ENCODE peak calls at places on chromosomes 4 and X, in five cellular contexts. One of them, this sample, is unnamed.

GRCh38 chrX:102712967-102713677 is 874 bp downstream of the GPRASP2 start:
- DNase-seq in astrocyte of the hippocampus: peak
- DNase-seq in activated B cell treated with CpG ODN at 0.5 μM for 24 hours: no peak
- DNase-seq in NAMALWA: no peak
- DNase-seq in effector memory CD4-positive, alpha-beta T cell: no peak
- DNase-seq in this sample: no peak

GRCh38 chrX:38970845-38971244 is 169.6 kb downstream of the MID1IP1 start:
- DNase-seq in NAMALWA: no peak
- DNase-seq in astrocyte of the hippocampus: no peak
- DNase-seq in activated B cell treated with CpG ODN at 0.5 μM for 24 hours: no peak
- DNase-seq in effector memory CD4-positive, alpha-beta T cell: no peak
- DNase-seq in this sample: no peak

GRCh38 chrX:137565921-137566745 is at the start of gene ZIC3:
- DNase-seq in NAMALWA: no peak
- DNase-seq in activated B cell treated with CpG ODN at 0.5 μM for 24 hours: no peak
- DNase-seq in astrocyte of the hippocampus: peak
- DNase-seq in effector memory CD4-positive, alpha-beta T cell: no peak
- DNase-seq in this sample: no peak

GRCh38 chrX:41720125-41720780 is 3.7 kb upstream of the GPR82 start:
- DNase-seq in astrocyte of the hippocampus: no peak
- DNase-seq in activated B cell treated with CpG ODN at 0.5 μM for 24 hours: peak
- DNase-seq in NAMALWA: peak
- DNase-seq in effector memory CD4-positive, alpha-beta T cell: no peak
- DNase-seq in this sample: no peak

GRCh38 chrX:12657433-12657832 is 133.8 kb upstream of the PRPS2 start:
- DNase-seq in effector memory CD4-positive, alpha-beta T cell: no peak
- DNase-seq in activated B cell treated with CpG ODN at 0.5 μM for 24 hours: no peak
- DNase-seq in astrocyte of the hippocampus: no peak
- DNase-seq in NAMALWA: no peak
- DNase-seq in this sample: no peak

GRCh38 chr4:155543126-155543765 is 123.4 kb upstream of the GUCY1A1 start:
- DNase-seq in effector memory CD4-positive, alpha-beta T cell: no peak
- DNase-seq in activated B cell treated with CpG ODN at 0.5 μM for 24 hours: no peak
- DNase-seq in astrocyte of the hippocampus: no peak
- DNase-seq in NAMALWA: no peak
- DNase-seq in this sample: no peak

GRCh38 chr4:127604949-127605709 is 27.6 kb upstream of the INTU start:
- DNase-seq in NAMALWA: peak
- DNase-seq in effector memory CD4-positive, alpha-beta T cell: no peak
- DNase-seq in activated B cell treated with CpG ODN at 0.5 μM for 24 hours: no peak
- DNase-seq in astrocyte of the hippocampus: peak
- DNase-seq in this sample: no peak

GRCh38 chrX:41655631-41656030 is 33.1 kb upstream of the GPR34 start:
- DNase-seq in NAMALWA: no peak
- DNase-seq in activated B cell treated with CpG ODN at 0.5 μM for 24 hours: no peak
- DNase-seq in effector memory CD4-positive, alpha-beta T cell: no peak
- DNase-seq in astrocyte of the hippocampus: peak
- DNase-seq in this sample: no peak

GRCh38 chrX:40097492-40098263 is at the start of gene BCOR:
- DNase-seq in effector memory CD4-positive, alpha-beta T cell: peak
- DNase-seq in astrocyte of the hippocampus: peak
- DNase-seq in activated B cell treated with CpG ODN at 0.5 μM for 24 hours: peak
- DNase-seq in NAMALWA: peak
- DNase-seq in this sample: no peak

GRCh38 chr4:55272576-55272975 is 73.5 kb upstream of the SRD5A3 start:
- DNase-seq in effector memory CD4-positive, alpha-beta T cell: no peak
- DNase-seq in activated B cell treated with CpG ODN at 0.5 μM for 24 hours: no peak
- DNase-seq in astrocyte of the hippocampus: peak
- DNase-seq in NAMALWA: no peak
- DNase-seq in this sample: no peak

GRCh38 chrX:47574096-47574553 is 8.1 kb upstream of the TIMP1 start:
- DNase-seq in activated B cell treated with CpG ODN at 0.5 μM for 24 hours: no peak
- DNase-seq in astrocyte of the hippocampus: no peak
- DNase-seq in effector memory CD4-positive, alpha-beta T cell: no peak
- DNase-seq in NAMALWA: no peak
- DNase-seq in this sample: no peak

GRCh38 chr4:99945718-99946345 is 586 bp downstream of the DNAJB14 start:
- DNase-seq in astrocyte of the hippocampus: peak
- DNase-seq in activated B cell treated with CpG ODN at 0.5 μM for 24 hours: no peak
- DNase-seq in effector memory CD4-positive, alpha-beta T cell: no peak
- DNase-seq in NAMALWA: peak
- DNase-seq in this sample: no peak

GRCh38 chr4:177393236-177393635 is 49.0 kb downstream of the AGA start:
- DNase-seq in NAMALWA: no peak
- DNase-seq in astrocyte of the hippocampus: peak
- DNase-seq in activated B cell treated with CpG ODN at 0.5 μM for 24 hours: no peak
- DNase-seq in effector memory CD4-positive, alpha-beta T cell: no peak
- DNase-seq in this sample: no peak

GRCh38 chr4:138911903-138912713 is 103.5 kb upstream of the NOCT start:
- DNase-seq in effector memory CD4-positive, alpha-beta T cell: no peak
- DNase-seq in activated B cell treated with CpG ODN at 0.5 μM for 24 hours: no peak
- DNase-seq in NAMALWA: no peak
- DNase-seq in astrocyte of the hippocampus: no peak
- DNase-seq in this sample: no peak

GRCh38 chrX:110964761-110965160 is 131.2 kb upstream of the PAK3 start:
- DNase-seq in effector memory CD4-positive, alpha-beta T cell: no peak
- DNase-seq in activated B cell treated with CpG ODN at 0.5 μM for 24 hours: no peak
- DNase-seq in astrocyte of the hippocampus: peak
- DNase-seq in NAMALWA: no peak
- DNase-seq in this sample: no peak

GRCh38 chrX:65643046-65643785 is 24.2 kb upstream of the MSN start:
- DNase-seq in astrocyte of the hippocampus: peak
- DNase-seq in activated B cell treated with CpG ODN at 0.5 μM for 24 hours: no peak
- DNase-seq in NAMALWA: no peak
- DNase-seq in effector memory CD4-positive, alpha-beta T cell: no peak
- DNase-seq in this sample: no peak

This sample was measured in CMK.